ENCODE peak calls at places on chromosomes 16 and 17, in nine cellular contexts. I, O, E, P, N, B, X, F and R are unnamed samples.

GRCh38 chr16:17273142-17273561 is 197.6 kb downstream of the XYLT1 start:
- DNase-seq in I (peak; percentile 34), O (no peak), E (no peak), P (no peak), N (no peak), B (no peak), X (no peak), F (no peak), R (no peak)

GRCh38 chr16:4994719-4995434 is 36.7 kb downstream of the SEC14L5 start:
- DNase-seq in I (no peak), O (no peak), E (no peak), P (no peak), N (peak; percentile 31), B (no peak), X (no peak), F (no peak), R (no peak)

GRCh38 chr17:2087597-2088211 is 32.8 kb downstream of the HIC1 start:
- DNase-seq in I (no peak), O (peak; percentile 12), E (no peak), P (peak; percentile 51), N (no peak), B (no peak), X (no peak), F (no peak), R (no peak)

GRCh38 chr17:33667052-33667509 is 374.0 kb upstream of the ASIC2 start:
- DNase-seq in I (no peak), O (no peak), E (no peak), P (no peak), N (no peak), B (no peak), X (no peak), F (no peak), R (no peak)

GRCh38 chr16:57720142-57720575 is 15.4 kb upstream of the KATNB1 start:
- DNase-seq in I (peak; percentile 72), O (no peak), E (no peak), P (peak; percentile 53), N (peak; percentile 75), B (no peak), X (no peak), F (no peak), R (peak; percentile 69)

GRCh38 chr17:39939588-39940419 is 12.3 kb downstream of the LRRC3C start:
- DNase-seq in I (peak; percentile 66), O (no peak), E (no peak), P (no peak), N (no peak), B (no peak), X (no peak), F (no peak), R (no peak)

GRCh38 chr17:80492343-80493136 is 16.1 kb upstream of the NPTX1 start:
- DNase-seq in I (no peak), O (no peak), E (no peak), P (no peak), N (no peak), B (no peak), X (no peak), F (no peak), R (no peak)

GRCh38 chr16:886084-886543 is 84.7 kb downstream of the LMF1 start:
- DNase-seq in I (no peak), O (no peak), E (peak; percentile 18), P (no peak), N (no peak), B (no peak), X (no peak), F (no peak), R (no peak)

GRCh38 chr16:50611332-50611934 is 63.2 kb downstream of the NKD1 start:
- DNase-seq in I (no peak), O (no peak), E (no peak), P (no peak), N (no peak), B (no peak), X (no peak), F (no peak), R (no peak)

GRCh38 chr17:28204244-28204643 is 114.8 kb upstream of the TMEM97 start:
- DNase-seq in I (no peak), O (no peak), E (no peak), P (no peak), N (no peak), B (no peak), X (no peak), F (no peak), R (no peak)

DNA sequence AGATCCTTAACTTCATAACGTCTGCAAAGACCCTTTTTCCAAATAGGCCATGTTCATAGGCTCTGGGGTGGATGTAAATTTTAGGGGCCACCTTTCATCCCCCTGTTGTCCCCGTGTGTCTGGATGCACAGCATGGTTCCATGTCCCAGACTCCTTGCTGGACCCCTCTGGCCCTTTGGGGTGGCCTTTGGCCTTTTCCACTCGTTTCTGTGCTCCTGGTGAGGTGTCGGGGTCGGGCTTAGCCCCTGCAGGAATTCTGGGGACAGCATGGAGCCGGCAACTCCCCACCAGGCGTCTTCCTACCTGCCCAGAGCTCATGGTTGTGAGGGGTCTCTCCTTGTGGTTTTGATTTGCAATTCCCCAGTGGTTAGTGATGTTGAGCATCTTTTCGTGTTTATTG is 183.5 kb downstream of the SEC14L1 start:
- DNase-seq in I (no peak), O (no peak), E (no peak), P (peak; percentile 26), N (peak; percentile 62), B (no peak), X (no peak), F (no peak), R (peak; percentile 3)
- H3K4me1 ChIP-seq in I (peaks cover 76% of the 10 kb centered on the region), O (peaks cover 28% of the 10 kb centered on the region), E (peaks cover 23% of the 10 kb centered on the region), P (no peaks in the 10 kb centered on the region), N (no peaks in the 10 kb centered on the region), B (peaks cover 64% of the 10 kb centered on the region), X (peaks cover 5% of the 10 kb centered on the region), F (peaks cover 54% of the 10 kb centered on the region), R (peaks cover 60% of the 10 kb centered on the region)

GRCh38 chr16:67542464-67542863 is 13.8 kb downstream of the RIPOR1 start:
- DNase-seq in I (peak; percentile 86), O (no peak), E (no peak), P (peak; percentile 62), N (no peak), B (no peak), X (no peak), F (no peak), R (peak; percentile 31)
- H3K27ac ChIP-seq in I (no peak overlapping the region), O (no peak overlapping the region), E (no peak overlapping the region), P (peak overlapping the region; percentile 35), N (no peak overlapping the region), B (peak overlapping the region; percentile 99), X (no peak overlapping the region), F (peak overlapping the region; percentile 31), R (no peak overlapping the region)

DNA sequence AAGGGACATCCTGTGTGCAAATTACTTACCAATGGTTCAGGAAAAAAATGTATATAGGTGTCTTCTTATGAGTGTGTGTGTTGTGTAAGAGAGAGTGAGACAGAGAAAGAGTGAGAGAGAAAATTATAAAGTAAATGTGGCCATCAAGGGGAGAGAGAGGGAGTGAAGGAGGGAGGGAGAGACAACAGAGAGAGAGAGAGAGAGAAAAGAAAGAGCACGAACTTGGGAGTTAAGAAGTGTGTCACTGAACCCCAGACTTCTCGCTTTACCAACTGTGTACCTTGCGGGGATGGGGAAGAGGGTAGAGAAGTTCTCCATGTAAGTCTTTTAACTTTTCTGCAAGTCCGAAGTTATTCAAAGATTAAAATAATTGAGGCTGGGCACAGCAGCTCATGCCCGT is 28.8 kb upstream of the ARL4D start:
- DNase-seq in I (no peak), O (no peak), E (no peak), P (no peak), N (no peak), B (no peak), X (no peak), F (no peak), R (no peak)
- H3K4me3 ChIP-seq in I (peak overlapping the region; percentile 44), O (peak overlapping the region; percentile 61), E (no peak overlapping the region), P (no peak overlapping the region), N (no peak overlapping the region), B (peak overlapping the region; percentile 73), X (no peak overlapping the region), F (peak overlapping the region; percentile 59), R (no peak overlapping the region)

GRCh38 chr17:75575197-75575596 is 12.4 kb upstream of the MYO15B start:
- DNase-seq in I (no peak), O (no peak), E (no peak), P (no peak), N (no peak), B (no peak), X (no peak), F (no peak), R (no peak)

GRCh38 chr17:75572713-75573539 is 14.7 kb upstream of the MYO15B start:
- DNase-seq in I (no peak), O (no peak), E (no peak), P (no peak), N (no peak), B (no peak), X (no peak), F (no peak), R (no peak)

GRCh38 chr17:75574404-75575093 is 13.1 kb upstream of the MYO15B start:
- DNase-seq in I (no peak), O (no peak), E (no peak), P (no peak), N (no peak), B (no peak), X (no peak), F (no peak), R (no peak)

GRCh38 chr17:75573540-75573957 is 14.1 kb upstream of the MYO15B start:
- DNase-seq in I (no peak), O (no peak), E (no peak), P (no peak), N (no peak), B (no peak), X (no peak), F (no peak), R (no peak)

GRCh38 chr17:75573994-75574393 is 13.6 kb upstream of the MYO15B start:
- DNase-seq in I (no peak), O (no peak), E (no peak), P (no peak), N (no peak), B (no peak), X (no peak), F (no peak), R (no peak)
- H3K4me1 ChIP-seq in I (no peaks in the 10 kb centered on the region), O (no peaks in the 10 kb centered on the region), E (no peaks in the 10 kb centered on the region), P (no peaks in the 10 kb centered on the region), N (no peaks in the 10 kb centered on the region), B (peaks cover 7% of the 10 kb centered on the region), X (no peaks in the 10 kb centered on the region), F (no peaks in the 10 kb centered on the region), R (peaks cover 4% of the 10 kb centered on the region)